ENCODE peak calls at places on chromosome 2, in ten cellular contexts. E, B, F, N, I, R, C, J, M and K are unnamed samples.

GRCh38 chr2:120037995-120038541 is 25.2 kb downstream of the EPB41L5 start:
- DNase-seq in E (no peak), B (no peak), F (no peak), N (no peak), I (no peak), R (no peak), C (no peak), J (no peak), M (no peak), K (no peak)

GRCh38 chr2:98730053-98730850 is 680 bp downstream of the MGAT4A start:
- DNase-seq in E (peak), B (no peak), F (peak), N (peak), I (peak), R (peak), C (no peak), J (peak), M (peak), K (no peak)

GRCh38 chr2:188659656-188660406 is 314.3 kb upstream of the COL3A1 start:
- DNase-seq in E (peak), B (no peak), F (no peak), N (no peak), I (no peak), R (no peak), C (no peak), J (no peak), M (no peak), K (no peak)

GRCh38 chr2:195647302-195647701 is 9.7 kb upstream of the SLC39A10 start:
- DNase-seq in E (no peak), B (no peak), F (no peak), N (no peak), I (no peak), R (no peak), C (no peak), J (no peak), M (no peak), K (no peak)

GRCh38 chr2:73979686-73980085 is 5.0 kb upstream of the TET3 start:
- DNase-seq in E (no peak), B (no peak), F (no peak), N (no peak), I (no peak), R (no peak), C (no peak), J (no peak), M (no peak), K (no peak)

GRCh38 chr2:108833219-108833618 is 46.6 kb downstream of the CCDC138 start:
- DNase-seq in E (no peak), B (no peak), F (no peak), N (peak), I (peak), R (no peak), C (no peak), J (peak), M (no peak), K (no peak)

GRCh38 chr2:505931-506330 is 171.3 kb downstream of the TMEM18 start:
- DNase-seq in E (no peak), B (no peak), F (no peak), N (no peak), I (no peak), R (no peak), C (no peak), J (no peak), M (no peak), K (no peak)

GRCh38 chr2:219184116-219184515 is 6.0 kb downstream of the RETREG2 start:
- DNase-seq in E (no peak), B (no peak), F (no peak), N (no peak), I (no peak), R (no peak), C (no peak), J (no peak), M (no peak), K (no peak)

GRCh38 chr2:182302174-182302573 is 124.7 kb downstream of the PDE1A start:
- DNase-seq in E (peak), B (no peak), F (no peak), N (no peak), I (no peak), R (no peak), C (no peak), J (no peak), M (no peak), K (no peak)

GRCh38 chr2:99166218-99166617 is 11.5 kb downstream of the LIPT1 start:
- DNase-seq in E (no peak), B (no peak), F (no peak), N (no peak), I (no peak), R (no peak), C (no peak), J (no peak), M (no peak), K (no peak)